ENCODE peak calls at places on chromosomes 2 and 18, in ten cellular contexts. One of them, this sample, is unnamed.

GRCh38 chr2:215698566-215698965 is 262.7 kb upstream of the FN1 start:
- DNase-seq in left ventricle myocardium inferior: no peak
- DNase-seq in IMR-90: peak; percentile 96
- DNase-seq in progenitor cell of endocrine pancreas: no peak
- DNase-seq in D721Med: no peak
- DNase-seq in astrocyte: peak; percentile 100
- DNase-seq in colonic mucosa: no peak
- DNase-seq in foreskin fibroblast: peak; percentile 98
- DNase-seq in endothelial cell: no peak
- DNase-seq in CD4-positive, alpha-beta T cell: no peak
- DNase-seq in this sample: no peak

GRCh38 chr2:96143231-96143847 is 1.9 kb downstream of the DUSP2 start:
- DNase-seq in endothelial cell: no peak
- DNase-seq in CD4-positive, alpha-beta T cell: no peak
- DNase-seq in D721Med: no peak
- DNase-seq in progenitor cell of endocrine pancreas: no peak
- DNase-seq in astrocyte: no peak
- DNase-seq in foreskin fibroblast: no peak
- DNase-seq in left ventricle myocardium inferior: no peak
- DNase-seq in colonic mucosa: no peak
- DNase-seq in IMR-90: no peak
- DNase-seq in this sample: no peak

GRCh38 chr18:65761636-65762310 is 11.0 kb downstream of the CDH7 start:
- DNase-seq in D721Med: no peak
- DNase-seq in left ventricle myocardium inferior: no peak
- DNase-seq in IMR-90: no peak
- DNase-seq in astrocyte: no peak
- DNase-seq in progenitor cell of endocrine pancreas: no peak
- DNase-seq in CD4-positive, alpha-beta T cell: no peak
- DNase-seq in endothelial cell: no peak
- DNase-seq in foreskin fibroblast: no peak
- DNase-seq in colonic mucosa: no peak
- DNase-seq in this sample: no peak

GRCh38 chr2:148887349-148888002 is 12.4 kb downstream of the KIF5C start:
- DNase-seq in left ventricle myocardium inferior: no peak
- DNase-seq in IMR-90: no peak
- DNase-seq in astrocyte: no peak
- DNase-seq in endothelial cell: no peak
- DNase-seq in CD4-positive, alpha-beta T cell: no peak
- DNase-seq in colonic mucosa: no peak
- DNase-seq in foreskin fibroblast: peak; percentile 31
- DNase-seq in D721Med: no peak
- DNase-seq in progenitor cell of endocrine pancreas: no peak
- DNase-seq in this sample: no peak

GRCh38 chr2:178522950-178523595 is 42.8 kb downstream of the PLEKHA3 start:
- DNase-seq in CD4-positive, alpha-beta T cell: peak; percentile 74
- DNase-seq in foreskin fibroblast: peak; percentile 90
- DNase-seq in endothelial cell: peak; percentile 85
- DNase-seq in astrocyte: peak; percentile 72
- DNase-seq in D721Med: no peak
- DNase-seq in colonic mucosa: peak; percentile 83
- DNase-seq in IMR-90: peak; percentile 79
- DNase-seq in progenitor cell of endocrine pancreas: peak; percentile 59
- DNase-seq in left ventricle myocardium inferior: peak; percentile 85
- DNase-seq in this sample: peak; percentile 77

GRCh38 chr2:43507137-43507536 is 88.7 kb downstream of the THADA start:
- DNase-seq in colonic mucosa: no peak
- DNase-seq in endothelial cell: no peak
- DNase-seq in foreskin fibroblast: no peak
- DNase-seq in astrocyte: no peak
- DNase-seq in D721Med: no peak
- DNase-seq in progenitor cell of endocrine pancreas: no peak
- DNase-seq in CD4-positive, alpha-beta T cell: no peak
- DNase-seq in left ventricle myocardium inferior: no peak
- DNase-seq in IMR-90: no peak
- DNase-seq in this sample: no peak

GRCh38 chr2:13000644-13001375 is 284.1 kb downstream of the TRIB2 start:
- DNase-seq in astrocyte: peak; percentile 64
- DNase-seq in progenitor cell of endocrine pancreas: no peak
- DNase-seq in endothelial cell: no peak
- DNase-seq in D721Med: no peak
- DNase-seq in colonic mucosa: no peak
- DNase-seq in IMR-90: peak; percentile 29
- DNase-seq in foreskin fibroblast: no peak
- DNase-seq in left ventricle myocardium inferior: no peak
- DNase-seq in CD4-positive, alpha-beta T cell: no peak
- DNase-seq in this sample: no peak

GRCh38 chr2:12478151-12479041 is 238.3 kb upstream of the TRIB2 start:
- DNase-seq in progenitor cell of endocrine pancreas: no peak
- DNase-seq in IMR-90: peak; percentile 21
- DNase-seq in endothelial cell: no peak
- DNase-seq in colonic mucosa: no peak
- DNase-seq in astrocyte: peak; percentile 32
- DNase-seq in left ventricle myocardium inferior: no peak
- DNase-seq in CD4-positive, alpha-beta T cell: no peak
- DNase-seq in D721Med: no peak
- DNase-seq in foreskin fibroblast: no peak
- DNase-seq in this sample: no peak

GRCh38 chr2:157486596-157487270 is 42.8 kb upstream of the CYTIP start:
- DNase-seq in colonic mucosa: no peak
- DNase-seq in astrocyte: peak; percentile 23
- DNase-seq in IMR-90: peak; percentile 35
- DNase-seq in D721Med: no peak
- DNase-seq in CD4-positive, alpha-beta T cell: no peak
- DNase-seq in progenitor cell of endocrine pancreas: no peak
- DNase-seq in foreskin fibroblast: peak; percentile 61
- DNase-seq in left ventricle myocardium inferior: no peak
- DNase-seq in endothelial cell: no peak
- DNase-seq in this sample: no peak

GRCh38 chr18:56085561-56085960 is 497.6 kb upstream of the TCF4 start:
- DNase-seq in foreskin fibroblast: peak; percentile 76
- DNase-seq in endothelial cell: no peak
- DNase-seq in D721Med: no peak
- DNase-seq in colonic mucosa: no peak
- DNase-seq in astrocyte: peak; percentile 95
- DNase-seq in CD4-positive, alpha-beta T cell: no peak
- DNase-seq in IMR-90: peak; percentile 86
- DNase-seq in left ventricle myocardium inferior: no peak
- DNase-seq in progenitor cell of endocrine pancreas: no peak
- DNase-seq in this sample: no peak

GRCh38 chr18:71322201-71322600 is 1033.4 kb downstream of the SOCS6 start:
- DNase-seq in progenitor cell of endocrine pancreas: no peak
- DNase-seq in foreskin fibroblast: no peak
- DNase-seq in IMR-90: no peak
- DNase-seq in colonic mucosa: no peak
- DNase-seq in astrocyte: no peak
- DNase-seq in CD4-positive, alpha-beta T cell: no peak
- DNase-seq in left ventricle myocardium inferior: no peak
- DNase-seq in D721Med: no peak
- DNase-seq in endothelial cell: no peak
- DNase-seq in this sample: no peak

GRCh38 chr2:191013617-191013875 is 425 bp downstream of the STAT1 start:
- DNase-seq in progenitor cell of endocrine pancreas: no peak
- DNase-seq in foreskin fibroblast: no peak
- DNase-seq in IMR-90: no peak
- DNase-seq in endothelial cell: no peak
- DNase-seq in left ventricle myocardium inferior: no peak
- DNase-seq in colonic mucosa: no peak
- DNase-seq in D721Med: no peak
- DNase-seq in astrocyte: no peak
- DNase-seq in CD4-positive, alpha-beta T cell: no peak
- DNase-seq in this sample: no peak

GRCh38 chr2:191012845-191013616 is 940 bp downstream of the STAT1 start:
- DNase-seq in IMR-90: peak; percentile 30
- DNase-seq in endothelial cell: no peak
- DNase-seq in astrocyte: peak; percentile 20
- DNase-seq in foreskin fibroblast: peak; percentile 55
- DNase-seq in left ventricle myocardium inferior: no peak
- DNase-seq in D721Med: no peak
- DNase-seq in progenitor cell of endocrine pancreas: no peak
- DNase-seq in colonic mucosa: no peak
- DNase-seq in CD4-positive, alpha-beta T cell: no peak
- DNase-seq in this sample: no peak

GRCh38 chr2:191014653-191015020 is 666 bp upstream of the STAT1 start:
- DNase-seq in IMR-90: no peak
- DNase-seq in CD4-positive, alpha-beta T cell: no peak
- DNase-seq in left ventricle myocardium inferior: no peak
- DNase-seq in astrocyte: no peak
- DNase-seq in endothelial cell: no peak
- DNase-seq in colonic mucosa: no peak
- DNase-seq in D721Med: no peak
- DNase-seq in progenitor cell of endocrine pancreas: no peak
- DNase-seq in foreskin fibroblast: no peak
- DNase-seq in this sample: no peak

GRCh38 chr2:191015229-191015628 is 1.3 kb upstream of the STAT1 start:
- DNase-seq in CD4-positive, alpha-beta T cell: no peak
- DNase-seq in IMR-90: no peak
- DNase-seq in D721Med: no peak
- DNase-seq in endothelial cell: no peak
- DNase-seq in progenitor cell of endocrine pancreas: no peak
- DNase-seq in left ventricle myocardium inferior: no peak
- DNase-seq in foreskin fibroblast: no peak
- DNase-seq in colonic mucosa: no peak
- DNase-seq in astrocyte: no peak
- DNase-seq in this sample: no peak

GRCh38 chr2:191013876-191014652 is at the start of gene STAT1:
- DNase-seq in progenitor cell of endocrine pancreas: peak; percentile 95
- DNase-seq in D721Med: peak; percentile 93
- DNase-seq in astrocyte: peak; percentile 75
- DNase-seq in colonic mucosa: peak; percentile 93
- DNase-seq in left ventricle myocardium inferior: peak; percentile 94
- DNase-seq in foreskin fibroblast: peak; percentile 98
- DNase-seq in CD4-positive, alpha-beta T cell: peak; percentile 97
- DNase-seq in IMR-90: peak; percentile 93
- DNase-seq in endothelial cell: peak; percentile 95
- DNase-seq in this sample: peak; percentile 97
- TF ChIP-seq CTCF in progenitor cell of endocrine pancreas: no peak
- TF ChIP-seq CTCF in D721Med: no peak
- TF ChIP-seq CTCF in astrocyte: no peak
- TF ChIP-seq CTCF in colonic mucosa: no peak
- TF ChIP-seq CTCF in left ventricle myocardium inferior: peak; percentile 27
- TF ChIP-seq CTCF in foreskin fibroblast: no peak
- TF ChIP-seq CTCF in CD4-positive, alpha-beta T cell: no peak
- TF ChIP-seq CTCF in IMR-90: no peak
- TF ChIP-seq CTCF in endothelial cell: peak; percentile 9
- TF ChIP-seq CTCF in this sample: no peak

DNA sequence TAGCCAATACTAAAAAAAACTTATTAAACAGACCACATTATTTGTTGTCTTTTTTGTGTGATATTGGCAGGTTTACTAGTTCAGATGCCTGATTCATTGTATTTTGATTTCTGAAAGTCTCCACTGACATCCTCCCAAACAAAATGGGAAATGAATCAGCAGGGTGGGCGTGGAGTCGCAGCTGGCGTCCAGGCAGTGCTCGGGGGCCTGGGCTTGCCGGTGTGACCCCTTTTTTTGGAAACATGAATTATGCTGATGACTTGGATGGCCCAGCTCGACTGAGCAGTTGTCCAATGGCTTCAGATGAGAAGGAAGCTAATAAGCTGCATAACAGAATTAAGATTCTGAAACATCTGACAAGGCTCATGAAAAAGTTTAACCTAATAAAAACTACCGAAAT is 1.7 kb upstream of the KCNG2 start:
- DNase-seq in astrocyte: no peak
- DNase-seq in endothelial cell: no peak
- DNase-seq in progenitor cell of endocrine pancreas: no peak
- DNase-seq in CD4-positive, alpha-beta T cell: no peak
- DNase-seq in left ventricle myocardium inferior: no peak
- DNase-seq in IMR-90: no peak
- DNase-seq in D721Med: no peak
- DNase-seq in foreskin fibroblast: no peak
- DNase-seq in colonic mucosa: no peak
- DNase-seq in this sample: no peak
- TF ChIP-seq CTCF in astrocyte: no peak
- TF ChIP-seq CTCF in endothelial cell: no peak
- TF ChIP-seq CTCF in progenitor cell of endocrine pancreas: no peak
- TF ChIP-seq CTCF in CD4-positive, alpha-beta T cell: no peak
- TF ChIP-seq CTCF in left ventricle myocardium inferior: no peak
- TF ChIP-seq CTCF in IMR-90: no peak
- TF ChIP-seq CTCF in D721Med: no peak
- TF ChIP-seq CTCF in foreskin fibroblast: no peak
- TF ChIP-seq CTCF in colonic mucosa: no peak
- TF ChIP-seq CTCF in this sample: no peak

DNA sequence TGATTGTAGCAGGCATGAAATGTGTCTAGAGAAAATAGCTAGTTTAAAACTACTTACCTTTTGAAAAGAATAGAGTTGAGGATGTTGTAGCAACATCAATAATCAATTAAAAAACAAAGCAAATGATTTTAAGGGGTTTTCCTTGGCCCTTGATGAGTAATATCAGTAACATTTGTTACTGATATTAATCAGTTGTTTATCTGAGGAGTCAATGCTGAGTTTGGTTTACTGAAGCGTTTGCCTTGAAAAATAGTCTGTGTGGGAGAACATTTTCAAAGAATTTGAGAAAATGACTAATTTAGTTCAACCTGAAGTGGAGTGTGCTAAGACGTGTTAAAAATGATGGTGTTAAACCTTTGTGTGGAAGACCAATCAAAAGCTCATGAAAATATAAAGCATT is 9.3 kb downstream of the PTH2R start:
- DNase-seq in IMR-90: no peak
- DNase-seq in foreskin fibroblast: no peak
- DNase-seq in endothelial cell: no peak
- DNase-seq in D721Med: no peak
- DNase-seq in left ventricle myocardium inferior: no peak
- DNase-seq in CD4-positive, alpha-beta T cell: no peak
- DNase-seq in colonic mucosa: no peak
- DNase-seq in progenitor cell of endocrine pancreas: no peak
- DNase-seq in astrocyte: no peak
- DNase-seq in this sample: peak; percentile 23
- TF ChIP-seq CTCF in IMR-90: no peak
- TF ChIP-seq CTCF in foreskin fibroblast: no peak
- TF ChIP-seq CTCF in endothelial cell: no peak
- TF ChIP-seq CTCF in D721Med: no peak
- TF ChIP-seq CTCF in left ventricle myocardium inferior: no peak
- TF ChIP-seq CTCF in CD4-positive, alpha-beta T cell: no peak
- TF ChIP-seq CTCF in colonic mucosa: no peak
- TF ChIP-seq CTCF in progenitor cell of endocrine pancreas: no peak
- TF ChIP-seq CTCF in astrocyte: no peak
- TF ChIP-seq CTCF in this sample: no peak

DNA sequence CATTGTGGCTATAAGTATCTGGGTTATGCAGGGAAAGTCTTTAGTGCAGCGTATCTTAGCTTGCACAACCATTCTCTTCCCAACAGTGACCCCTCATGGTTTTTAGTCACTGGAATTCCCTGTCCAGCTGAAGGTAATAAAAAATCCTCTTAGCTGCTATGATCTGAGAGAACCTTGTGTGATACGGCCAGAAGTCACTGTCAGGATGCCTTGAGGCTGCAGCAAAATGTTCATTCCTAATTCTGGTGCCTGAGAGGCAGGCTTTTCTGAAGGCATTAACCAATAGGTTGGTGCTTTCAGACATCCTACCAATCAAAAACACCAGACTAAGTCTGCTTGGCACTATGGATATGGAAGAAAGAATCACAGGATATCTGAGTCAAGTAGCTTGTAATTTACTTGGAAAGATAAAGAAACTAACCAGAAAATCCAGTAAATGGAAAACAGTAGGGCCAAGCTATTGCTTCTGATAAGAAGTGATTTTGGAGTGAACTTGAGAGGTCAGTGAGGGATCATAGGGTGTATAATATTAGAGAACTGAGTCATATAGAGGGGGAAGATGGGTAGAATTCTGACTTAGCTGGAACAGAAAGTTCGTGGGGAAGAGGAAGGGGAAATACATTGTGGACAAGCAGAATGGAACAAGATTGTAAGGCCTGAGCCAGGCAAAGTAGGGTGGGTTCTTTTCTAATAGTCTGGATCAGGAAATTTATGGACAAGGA is 89.0 kb upstream of the SLC14A2 start:
- DNase-seq in endothelial cell: no peak
- DNase-seq in D721Med: no peak
- DNase-seq in CD4-positive, alpha-beta T cell: no peak
- DNase-seq in colonic mucosa: no peak
- DNase-seq in progenitor cell of endocrine pancreas: no peak
- DNase-seq in IMR-90: no peak
- DNase-seq in astrocyte: peak; percentile 71
- DNase-seq in foreskin fibroblast: peak; percentile 57
- DNase-seq in left ventricle myocardium inferior: no peak
- DNase-seq in this sample: no peak
- TF ChIP-seq CTCF in endothelial cell: no peak
- TF ChIP-seq CTCF in D721Med: no peak
- TF ChIP-seq CTCF in CD4-positive, alpha-beta T cell: no peak
- TF ChIP-seq CTCF in colonic mucosa: no peak
- TF ChIP-seq CTCF in progenitor cell of endocrine pancreas: no peak
- TF ChIP-seq CTCF in IMR-90: no peak
- TF ChIP-seq CTCF in astrocyte: no peak
- TF ChIP-seq CTCF in foreskin fibroblast: no peak
- TF ChIP-seq CTCF in left ventricle myocardium inferior: peak; percentile 39
- TF ChIP-seq CTCF in this sample: no peak

This sample was measured in GM20000.